ENCODE peak calls at places on chromosomes 1 and 21, in nine cellular contexts. F is PC-9; P is AG09319; Q is psoas muscle; S is CD8-positive, alpha-beta T cell; K is activated B cell treated with CpG ODN at 0.5 μM for 24 hours; T is mesothelial cell of epicardium; H is left lung; A is kidney. M is an unnamed sample.

GRCh38 chr1:93437976-93438605 is 9.8 kb upstream of the FNBP1L start:
- DNase-seq in S (no peak), Q (no peak), F (no peak), T (no peak), K (no peak), H (no peak), A (no peak), P (peak), M (no peak)

GRCh38 chr21:42515708-42516502 is 2.3 kb downstream of the SLC37A1 start:
- DNase-seq in S (no peak), Q (no peak), F (peak), P (no peak), A (peak), K (no peak), H (no peak), T (peak), M (no peak)

GRCh38 chr1:19738669-19739068 is 61.0 kb downstream of the TMCO4 start:
- DNase-seq in T (no peak), K (no peak), H (no peak), S (no peak), Q (no peak), A (no peak), F (no peak), P (no peak), M (no peak)

GRCh38 chr1:67347688-67348472 is 40.2 kb downstream of the IL12RB2 start:
- DNase-seq in S (no peak), K (no peak), Q (peak), H (no peak), T (peak), F (peak), A (no peak), P (peak), M (peak)

GRCh38 chr1:236608930-236609726 is 4.8 kb upstream of the HEATR1 start:
- DNase-seq in P (peak), H (no peak), T (peak), S (no peak), F (peak), Q (peak), A (no peak), K (no peak), M (peak)

GRCh38 chr1:232904566-232904965 is 45.8 kb upstream of the NTPCR start:
- DNase-seq in S (no peak), F (no peak), H (no peak), A (no peak), K (no peak), Q (no peak), P (no peak), T (peak), M (no peak)

GRCh38 chr1:177340601-177341067 is 169.9 kb downstream of the BRINP2 start:
- DNase-seq in P (no peak), H (no peak), Q (no peak), S (no peak), K (no peak), T (no peak), F (no peak), A (no peak), M (no peak)

GRCh38 chr1:108068141-108068540 is 103.2 kb upstream of the VAV3 start:
- DNase-seq in F (no peak), A (no peak), H (no peak), T (no peak), S (no peak), P (no peak), K (no peak), Q (no peak), M (no peak)

GRCh38 chr1:182035097-182035770 is 26.3 kb downstream of the ZNF648 start:
- DNase-seq in S (no peak), K (no peak), T (no peak), F (no peak), H (no peak), A (no peak), P (no peak), Q (no peak), M (no peak)

GRCh38 chr1:173475564-173476196 is 1.5 kb upstream of the PRDX6 start:
- DNase-seq in H (no peak), K (no peak), S (no peak), Q (no peak), T (no peak), A (no peak), P (peak), F (no peak), M (no peak)

GRCh38 chr1:88016947-88017346 is 667.1 kb upstream of the PKN2 start:
- DNase-seq in K (no peak), H (no peak), S (no peak), Q (no peak), F (no peak), A (no peak), P (no peak), T (no peak), M (no peak)

GRCh38 chr1:115317101-115318012 is 20.7 kb downstream of the NGF start:
- DNase-seq in S (no peak), P (no peak), F (no peak), H (no peak), A (no peak), Q (no peak), K (no peak), T (no peak), M (no peak)

GRCh38 chr1:94648225-94649007 is 106.9 kb upstream of the F3 start:
- DNase-seq in H (no peak), Q (peak), T (no peak), K (no peak), F (peak), A (peak), P (peak), S (no peak), M (no peak)

GRCh38 chr21:16084776-16085364 is 355.1 kb downstream of the USP25 start:
- DNase-seq in H (no peak), Q (peak), A (no peak), F (peak), S (no peak), K (no peak), T (no peak), P (no peak), M (no peak)

GRCh38 chr1:50827546-50827945 is 132.5 kb downstream of the FAF1 start:
- DNase-seq in H (no peak), K (no peak), T (no peak), S (no peak), P (no peak), F (no peak), Q (no peak), A (no peak), M (no peak)

GRCh38 chr1:20443703-20444587 is 42.1 kb downstream of the CAMK2N1 start:
- DNase-seq in T (no peak), P (no peak), S (no peak), F (no peak), H (no peak), K (no peak), A (no peak), Q (no peak), M (no peak)

GRCh38 chr1:120179420-120180348 is 3.4 kb upstream of the SEC22B start:
- DNase-seq in Q (no peak), F (peak), T (peak), S (no peak), K (peak), P (peak), H (peak), A (peak), M (no peak)

GRCh38 chr1:198118136-198118535 is 38.7 kb upstream of the NEK7 start:
- DNase-seq in P (peak), T (no peak), A (peak), K (no peak), F (no peak), Q (peak), S (no peak), H (no peak), M (no peak)

GRCh38 chr1:116161877-116162390 is 50.7 kb downstream of the MAB21L3 start:
- DNase-seq in H (no peak), K (no peak), F (no peak), A (no peak), S (no peak), T (no peak), Q (no peak), P (no peak), M (no peak)

GRCh38 chr1:14924012-14924452 is 229.5 kb upstream of the TMEM51 start:
- DNase-seq in S (peak), H (peak), Q (peak), F (peak), K (peak), A (peak), P (peak), T (peak), M (peak)

GRCh38 chr21:45324430-45325205 is 36.9 kb upstream of the POFUT2 start:
- DNase-seq in T (no peak), Q (peak), A (peak), K (no peak), F (no peak), S (no peak), H (peak), P (no peak), M (no peak)

GRCh38 chr1:9699361-9699760 is 47.8 kb downstream of the PIK3CD start:
- DNase-seq in A (no peak), K (no peak), Q (no peak), S (no peak), T (no peak), H (no peak), F (peak), P (no peak), M (no peak)

GRCh38 chr21:43001316-43001715 is 27.0 kb downstream of the PKNOX1 start:
- DNase-seq in S (no peak), A (no peak), P (no peak), T (no peak), K (no peak), F (no peak), Q (no peak), H (no peak), M (no peak)

GRCh38 chr1:39524171-39524570 is 32.7 kb downstream of the BMP8A start:
- DNase-seq in P (no peak), S (no peak), K (no peak), H (no peak), Q (no peak), F (no peak), T (no peak), A (no peak), M (no peak)

GRCh38 chr1:213070399-213070798 is 19.4 kb downstream of the RPS6KC1 start:
- DNase-seq in A (no peak), Q (no peak), K (no peak), H (no peak), P (peak), S (no peak), F (no peak), T (no peak), M (no peak)

GRCh38 chr1:99674115-99674514 is 28.2 kb downstream of the PALMD start:
- DNase-seq in Q (no peak), T (no peak), K (no peak), P (no peak), A (no peak), H (no peak), S (no peak), F (no peak), M (no peak)

GRCh38 chr21:42570362-42570761 is 56.7 kb downstream of the SLC37A1 start:
- DNase-seq in P (no peak), Q (no peak), T (no peak), S (no peak), H (no peak), F (no peak), A (peak), K (no peak), M (no peak)

GRCh38 chr1:182446033-182446669 is 3.8 kb upstream of the RGSL1 start:
- DNase-seq in S (no peak), K (no peak), F (peak), H (no peak), A (no peak), T (no peak), P (peak), Q (no peak), M (peak)

GRCh38 chr1:31708324-31708723 is 4.5 kb upstream of the COL16A1 start:
- DNase-seq in T (no peak), A (no peak), F (no peak), S (no peak), H (no peak), K (no peak), P (no peak), Q (no peak), M (no peak)

GRCh38 chr1:17575786-17576584 is 36.5 kb downstream of the ARHGEF10L start:
- DNase-seq in A (no peak), F (no peak), T (no peak), S (no peak), K (no peak), P (no peak), Q (no peak), H (no peak), M (no peak)

GRCh38 chr1:17572264-17572985 is 32.9 kb downstream of the ARHGEF10L start:
- DNase-seq in S (no peak), P (no peak), K (no peak), Q (no peak), F (no peak), H (no peak), A (no peak), T (no peak), M (no peak)

GRCh38 chr1:17573518-17574041 is 34.1 kb downstream of the ARHGEF10L start:
- DNase-seq in S (no peak), Q (no peak), K (no peak), A (no peak), P (no peak), H (no peak), T (no peak), F (no peak), M (no peak)

GRCh38 chr1:17577907-17578297 is 38.4 kb downstream of the ARHGEF10L start:
- DNase-seq in F (no peak), H (no peak), A (no peak), P (no peak), S (no peak), Q (no peak), K (no peak), T (no peak), M (no peak)

DNA sequence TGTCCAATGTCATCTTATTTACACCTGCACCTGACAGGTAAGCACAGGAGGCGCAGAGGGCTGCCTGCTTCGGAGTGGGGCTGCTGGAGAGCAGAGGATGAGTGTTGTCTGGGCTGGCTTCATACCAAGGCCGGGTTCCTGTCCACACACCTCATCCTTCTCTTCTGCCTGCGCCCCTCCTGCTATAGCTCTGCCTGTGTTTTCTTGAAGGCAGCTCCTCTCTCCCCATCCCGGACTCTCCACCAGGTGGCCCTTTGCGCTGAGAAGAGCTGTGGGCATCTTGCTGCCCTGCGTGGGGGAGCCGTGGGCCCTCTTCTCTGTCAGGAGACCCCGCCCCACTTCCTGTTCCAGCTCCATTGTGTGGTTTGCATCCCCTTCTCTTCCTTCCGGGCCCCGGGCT is 35.0 kb downstream of the ARHGEF10L start:
- DNase-seq in P (no peak), S (no peak), K (no peak), H (no peak), A (no peak), T (no peak), F (no peak), Q (no peak), M (peak)
- TF ChIP-seq CTCF in P (no peak), S (no peak), K (no peak), H (no peak), A (no peak), T (no peak), F (no peak), Q (peak), M (no peak)

DNA sequence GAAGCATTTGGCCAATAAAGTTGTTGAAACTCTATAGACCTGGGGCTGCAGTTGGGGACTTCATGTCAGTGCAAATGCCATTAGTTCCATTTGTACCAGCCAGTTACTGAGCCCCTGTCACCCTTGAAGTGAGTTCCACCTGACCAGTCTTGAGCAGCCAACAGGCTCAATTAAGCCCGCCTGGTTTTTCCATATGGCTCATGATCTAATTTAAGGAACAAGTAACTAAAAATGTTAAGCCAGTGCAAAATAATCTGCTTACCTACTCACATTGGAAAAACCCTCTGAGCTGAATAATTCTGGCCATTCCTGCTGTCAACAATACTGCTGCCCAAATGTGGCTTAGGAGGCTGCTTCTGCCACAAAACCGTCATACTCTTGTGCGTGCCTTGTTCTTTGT is 21.6 kb downstream of the NSUN4 start:
- DNase-seq in F (no peak), T (no peak), P (no peak), A (no peak), H (no peak), S (no peak), Q (no peak), K (no peak), M (no peak)
- TF ChIP-seq CTCF in F (no peak), T (no peak), P (no peak), A (no peak), H (no peak), S (no peak), Q (no peak), K (no peak), M (no peak)

GRCh38 chr21:31476551-31477120 is 132.6 kb upstream of the TIAM1 start:
- DNase-seq in Q (no peak), T (no peak), K (no peak), S (no peak), H (no peak), F (no peak), P (no peak), A (no peak), M (no peak)
- TF ChIP-seq CTCF in Q (no peak), T (no peak), K (no peak), S (no peak), H (no peak), F (no peak), P (no peak), A (no peak), M (no peak)

DNA sequence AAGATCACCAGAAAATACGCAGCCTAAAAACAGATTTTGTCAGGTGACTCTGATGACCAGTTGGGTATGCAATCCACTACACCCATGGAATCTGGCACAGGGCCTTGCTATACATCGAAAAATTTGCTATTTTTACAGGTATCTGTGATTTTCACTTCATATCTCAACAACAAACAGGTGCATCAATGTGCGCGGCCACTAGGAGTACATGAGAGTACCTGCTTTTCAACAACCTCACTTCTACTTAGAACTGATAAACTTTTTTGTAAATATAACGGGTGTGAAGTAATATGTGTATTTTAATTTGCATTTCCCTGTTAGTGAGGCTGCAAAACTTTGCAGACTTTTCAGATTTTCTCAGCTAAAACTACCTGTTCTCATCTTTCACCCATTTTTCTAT is 80.8 kb downstream of the SLC45A1 start:
- DNase-seq in A (no peak), F (no peak), K (no peak), S (peak), Q (no peak), H (no peak), T (no peak), P (no peak), M (no peak)
- TF ChIP-seq CTCF in A (no peak), F (no peak), K (no peak), S (no peak), Q (no peak), H (no peak), T (peak), P (no peak), M (peak)

GRCh38 chr1:219151467-219151866 is 22.2 kb upstream of the LYPLAL1 start:
- DNase-seq in P (no peak), H (no peak), K (no peak), A (no peak), Q (no peak), F (no peak), T (no peak), S (no peak), M (no peak)
- TF ChIP-seq CTCF in P (no peak), H (no peak), K (no peak), A (no peak), Q (no peak), F (no peak), T (peak), S (no peak), M (peak)

GRCh38 chr21:14120091-14120734 is 90.5 kb downstream of the LIPI start:
- DNase-seq in P (no peak), F (peak), H (peak), T (no peak), A (no peak), Q (no peak), K (no peak), S (no peak), M (peak)
- TF ChIP-seq CTCF in P (peak), F (peak), H (peak), T (peak), A (peak), Q (peak), K (no peak), S (no peak), M (peak)